ENCODE peak calls at places on chromosomes 7 and 10, in eight cellular contexts. J is prostate gland, Q is right lobe of liver, V is transverse colon, W is SK-N-SH, P is caudate nucleus, M is heart left ventricle, B is IMR-90. T is an unnamed sample.

GRCh38 chr7:94056796-94057207 is 52.6 kb upstream of the BET1 start:
- DNase-seq in J (no peak), Q (no peak), V (no peak), W (no peak), P (no peak), M (no peak), B (peak; percentile 98), T (peak; percentile 88)

GRCh38 chr7:37390149-37390548 is 58.5 kb downstream of the ELMO1 start:
- DNase-seq in J (no peak), Q (no peak), V (no peak), W (no peak), P (no peak), M (no peak), B (no peak), T (no peak)

GRCh38 chr7:85457911-85458310 is 271.1 kb upstream of the SEMA3D start:
- DNase-seq in J (no peak), Q (no peak), V (no peak), W (no peak), P (no peak), M (no peak), B (no peak), T (no peak)

GRCh38 chr7:77464589-77464988 is 48.4 kb upstream of the GSAP start:
- DNase-seq in J (no peak), Q (no peak), V (no peak), W (no peak), P (no peak), M (no peak), B (no peak), T (no peak)

GRCh38 chr10:69709366-69709941 is 79.4 kb downstream of the FAM241B start:
- DNase-seq in J (no peak), Q (no peak), V (no peak), W (no peak), P (no peak), M (no peak), B (no peak), T (no peak)

GRCh38 chr10:72525277-72525676 is 100.6 kb downstream of the MICU1 start:
- DNase-seq in J (no peak), Q (no peak), V (no peak), W (no peak), P (no peak), M (no peak), B (peak; percentile 44), T (peak; percentile 8)

GRCh38 chr7:157347217-157347904 is 10.6 kb downstream of the DNAJB6 start:
- DNase-seq in J (no peak), Q (no peak), V (peak; percentile 21), W (no peak), P (no peak), M (no peak), B (peak; percentile 85), T (no peak)

GRCh38 chr10:70125918-70126590 is 6.6 kb downstream of the AIFM2 start:
- DNase-seq in J (no peak), Q (no peak), V (no peak), W (no peak), P (no peak), M (no peak), B (no peak), T (no peak)

GRCh38 chr10:123743441-123744225 is 77.5 kb downstream of the GPR26 start:
- DNase-seq in J (no peak), Q (no peak), V (no peak), W (peak; percentile 72), P (no peak), M (peak; percentile 27), B (no peak), T (no peak)

GRCh38 chr10:29392376-29393021 is 103.6 kb downstream of the LYZL1 start:
- DNase-seq in J (no peak), Q (no peak), V (peak; percentile 33), W (peak; percentile 75), P (no peak), M (no peak), B (peak; percentile 31), T (no peak)

GRCh38 chr10:88926484-88927249 is 25.9 kb downstream of the ACTA2 start:
- DNase-seq in J (no peak), Q (no peak), V (no peak), W (no peak), P (no peak), M (no peak), B (peak; percentile 96), T (no peak)

GRCh38 chr7:1377111-1377909 is 82.0 kb downstream of the MICALL2 start:
- DNase-seq in J (no peak), Q (no peak), V (no peak), W (peak; percentile 42), P (no peak), M (no peak), B (no peak), T (no peak)

GRCh38 chr7:121420976-121421375 is 24.9 kb upstream of the FAM3C start:
- DNase-seq in J (no peak), Q (no peak), V (no peak), W (no peak), P (no peak), M (no peak), B (no peak), T (peak; percentile 61)

GRCh38 chr10:131461093-131461492 is 149.6 kb upstream of the TCERG1L start:
- DNase-seq in J (no peak), Q (no peak), V (no peak), W (no peak), P (no peak), M (no peak), B (no peak), T (no peak)

GRCh38 chr10:102648889-102649752 is 4.8 kb downstream of the TRIM8 start:
- DNase-seq in J (peak; percentile 48), Q (peak; percentile 26), V (no peak), W (peak; percentile 58), P (peak; percentile 73), M (no peak), B (no peak), T (no peak)

GRCh38 chr10:33249659-33250058 is 84.8 kb downstream of the NRP1 start:
- DNase-seq in J (no peak), Q (no peak), V (no peak), W (no peak), P (no peak), M (peak; percentile 41), B (no peak), T (no peak)

DNA sequence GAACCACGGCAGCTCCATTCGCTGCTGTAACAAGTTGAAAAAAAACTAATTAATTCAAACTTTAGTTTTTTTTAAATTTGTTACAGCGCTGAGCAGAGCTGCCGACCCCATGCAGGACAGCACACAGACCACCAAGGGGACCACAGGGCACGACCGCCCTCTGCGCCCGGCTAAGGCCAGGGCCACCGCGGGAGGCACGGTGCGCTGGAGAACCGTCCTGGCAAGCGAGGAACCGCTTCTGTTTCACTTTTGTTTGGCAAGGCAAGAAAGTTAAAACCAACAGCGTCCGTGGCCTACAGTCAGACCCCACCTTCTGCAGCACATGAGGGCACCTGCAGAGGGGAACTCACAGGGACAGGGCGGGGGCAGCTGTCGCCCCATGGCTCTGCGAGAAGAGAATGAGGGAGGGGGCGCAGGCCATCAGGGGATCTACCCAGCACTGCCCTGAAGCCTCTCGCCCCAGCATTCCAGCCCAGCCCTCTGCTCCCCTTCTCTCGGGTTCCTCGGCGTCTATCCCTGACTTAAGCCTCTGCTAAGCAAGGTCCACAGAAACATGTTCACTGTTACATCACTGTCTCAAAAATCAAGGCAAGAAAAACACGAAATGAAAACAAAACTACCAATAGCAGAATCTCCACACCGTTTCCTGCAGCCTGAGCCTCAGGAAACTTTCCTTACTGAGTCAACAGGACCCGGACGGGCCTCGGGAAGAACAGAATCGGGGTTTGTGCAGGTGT is 204.4 kb downstream of the DIP2C start:
- DNase-seq in J (no peak), Q (no peak), V (no peak), W (no peak), P (no peak), M (no peak), B (no peak), T (no peak)
- H3K27ac ChIP-seq in J (peak overlapping the region; percentile 62), Q (peak overlapping the region; percentile 57), V (peak overlapping the region; percentile 75), W (no peak overlapping the region), P (peak overlapping the region; percentile 86), M (peak overlapping the region; percentile 57), B (peak overlapping the region; percentile 37), T (no peak overlapping the region)

DNA sequence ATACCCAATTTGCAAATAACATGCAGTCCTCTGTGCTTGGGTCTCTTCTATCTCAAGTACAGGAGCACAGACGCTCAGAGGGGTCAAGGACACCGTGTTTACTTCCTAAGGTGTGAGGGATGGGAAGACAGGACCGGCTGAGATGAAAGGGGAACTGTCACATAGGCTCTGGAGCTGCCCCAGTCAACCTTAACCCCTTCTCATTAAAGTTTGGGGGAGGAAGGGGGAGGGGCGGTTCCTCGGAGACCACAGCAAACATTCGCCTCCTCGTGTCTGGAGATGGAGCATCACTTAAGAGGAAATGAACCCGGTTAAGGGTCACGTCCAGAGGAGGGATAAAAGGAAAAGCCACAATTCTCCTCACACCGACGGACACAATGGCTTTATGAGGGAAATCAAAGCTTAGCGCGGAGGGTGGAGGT is 1.1 kb downstream of the SH3PXD2A start:
- DNase-seq in J (no peak), Q (no peak), V (peak; percentile 41), W (no peak), P (no peak), M (no peak), B (no peak), T (no peak)
- H3K27ac ChIP-seq in J (peak overlapping the region; percentile 68), Q (no peak overlapping the region), V (peak overlapping the region; percentile 88), W (peak overlapping the region; percentile 55), P (no peak overlapping the region), M (peak overlapping the region; percentile 88), B (peak overlapping the region; percentile 14), T (peak overlapping the region; percentile 94)

GRCh38 chr10:3336673-3337293 is 164.2 kb upstream of the PITRM1 start:
- DNase-seq in J (no peak), Q (no peak), V (no peak), W (no peak), P (no peak), M (no peak), B (peak; percentile 29), T (no peak)
- H3K27ac ChIP-seq in J (no peak overlapping the region), Q (no peak overlapping the region), V (no peak overlapping the region), W (no peak overlapping the region), P (no peak overlapping the region), M (no peak overlapping the region), B (peak overlapping the region; percentile 33), T (no peak overlapping the region)

GRCh38 chr7:135253851-135254815 is 20.5 kb downstream of the STRA8 start:
- DNase-seq in J (peak; percentile 60), Q (peak; percentile 69), V (peak; percentile 38), W (no peak), P (peak; percentile 66), M (peak; percentile 66), B (peak; percentile 76), T (peak; percentile 18)
- H3K27ac ChIP-seq in J (peak overlapping the region; percentile 62), Q (peak overlapping the region; percentile 48), V (peak overlapping the region; percentile 66), W (peak overlapping the region; percentile 73), P (peak overlapping the region; percentile 96), M (peak overlapping the region; percentile 45), B (peak overlapping the region; percentile 62), T (peak overlapping the region; percentile 53)

GRCh38 chr7:101123703-101124068 is 3.2 kb upstream of the SERPINE1 start:
- DNase-seq in J (no peak), Q (no peak), V (no peak), W (no peak), P (no peak), M (no peak), B (no peak), T (no peak)
- H3K27ac ChIP-seq in J (no peak overlapping the region), Q (peak overlapping the region; percentile 84), V (peak overlapping the region; percentile 85), W (peak overlapping the region; percentile 98), P (no peak overlapping the region), M (no peak overlapping the region), B (peak overlapping the region; percentile 34), T (no peak overlapping the region)